ENCODE peak calls at places on chromosome 20, in eight cellular contexts. O is endothelial cell; K is AG09309; U is mucosa of descending colon; A is body of pancreas; Y is RWPE1; E is foreskin fibroblast; R is CD8-positive, alpha-beta T cell. C is an unnamed sample.

GRCh38 chr20:33894798-33895197 is 83.7 kb downstream of the CHMP4B start:
- DNase-seq in A (no peak), R (no peak), O (no peak), E (peak), U (no peak), Y (no peak), K (no peak), C (no peak)

GRCh38 chr20:51220293-51220706 is 197.4 kb upstream of the KCNG1 start:
- DNase-seq in K (no peak), E (peak), U (peak), A (peak), Y (peak), R (peak), O (peak), C (peak)

GRCh38 chr20:38680492-38681118 is 43.7 kb upstream of the SLC32A1 start:
- DNase-seq in O (peak), E (peak), K (no peak), R (no peak), A (no peak), Y (peak), U (no peak), C (no peak)

GRCh38 chr20:18034039-18034438 is 23.7 kb downstream of the OVOL2 start:
- DNase-seq in Y (no peak), O (no peak), A (no peak), E (no peak), U (no peak), R (no peak), K (no peak), C (no peak)

GRCh38 chr20:47825011-47825762 is 39.9 kb upstream of the SULF2 start:
- DNase-seq in R (no peak), A (no peak), K (no peak), U (no peak), E (no peak), O (no peak), Y (no peak), C (no peak)

GRCh38 chr20:61957961-61958715 is 107.5 kb downstream of the TAF4 start:
- DNase-seq in E (no peak), R (no peak), A (no peak), O (peak), U (no peak), Y (no peak), K (no peak), C (no peak)

GRCh38 chr20:5309971-5310370 is 6.8 kb downstream of the PROKR2 start:
- DNase-seq in Y (no peak), U (no peak), A (no peak), E (peak), R (no peak), K (no peak), O (no peak), C (no peak)

GRCh38 chr20:49028684-49029083 is 17.4 kb upstream of the CSE1L start:
- DNase-seq in K (peak), E (peak), O (no peak), A (no peak), Y (peak), R (no peak), U (no peak), C (no peak)

GRCh38 chr20:50518270-50518721 is 8.1 kb downstream of the PTPN1 start:
- DNase-seq in U (no peak), R (no peak), E (peak), K (no peak), A (no peak), Y (peak), O (no peak), C (no peak)

GRCh38 chr20:45355685-45356084 is 7.3 kb upstream of the SYS1 start:
- DNase-seq in R (no peak), O (no peak), A (no peak), Y (no peak), K (no peak), E (no peak), U (no peak), C (no peak)
- TF ChIP-seq CTCF in R (no peak), O (no peak), A (no peak), Y (no peak), K (no peak), E (no peak), U (no peak), C (no peak)

GRCh38 chr20:64150756-64151633 is 13.3 kb upstream of the MYT1 start:
- DNase-seq in A (no peak), Y (no peak), U (no peak), O (no peak), K (no peak), E (no peak), R (no peak), C (peak)
- TF ChIP-seq CTCF in A (no peak), Y (no peak), U (no peak), O (no peak), K (no peak), E (no peak), R (no peak), C (no peak)

DNA sequence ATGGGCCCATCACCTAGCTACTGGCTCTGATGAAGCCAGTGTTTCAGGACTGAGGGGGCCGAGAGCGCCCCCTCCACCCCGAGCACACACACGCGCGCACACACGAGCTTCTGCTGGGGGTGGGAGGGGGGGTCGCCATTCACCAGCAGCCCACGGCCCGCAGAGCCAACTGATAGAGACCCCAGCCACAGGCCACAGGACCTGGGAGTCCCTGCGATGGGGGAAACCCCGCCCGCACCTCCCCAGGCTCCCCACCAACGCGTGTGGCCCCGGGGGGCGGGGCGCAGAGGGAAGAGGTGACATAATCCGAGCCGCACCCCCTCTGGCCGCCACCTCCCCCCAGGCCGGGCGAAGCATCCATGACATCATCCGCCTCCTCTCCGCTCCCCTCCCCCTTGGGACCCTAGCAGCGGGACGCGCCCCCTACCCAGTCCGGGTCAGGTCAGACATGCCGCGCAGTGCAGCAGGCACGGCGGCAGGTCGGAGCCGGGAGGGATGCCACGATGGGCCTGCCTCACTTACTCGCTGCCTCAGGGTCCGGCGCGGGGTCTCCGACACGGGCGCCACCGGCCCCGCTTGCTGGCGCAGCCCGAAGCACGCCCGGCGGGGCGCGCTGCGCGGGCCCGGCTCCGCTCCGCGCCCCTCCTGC is at the start of gene LZTS3:
- DNase-seq in R (peak), O (peak), K (no peak), E (peak), U (peak), A (peak), Y (peak), C (peak)
- TF ChIP-seq CTCF in R (no peak), O (no peak), K (no peak), E (no peak), U (no peak), A (no peak), Y (no peak), C (no peak)

DNA sequence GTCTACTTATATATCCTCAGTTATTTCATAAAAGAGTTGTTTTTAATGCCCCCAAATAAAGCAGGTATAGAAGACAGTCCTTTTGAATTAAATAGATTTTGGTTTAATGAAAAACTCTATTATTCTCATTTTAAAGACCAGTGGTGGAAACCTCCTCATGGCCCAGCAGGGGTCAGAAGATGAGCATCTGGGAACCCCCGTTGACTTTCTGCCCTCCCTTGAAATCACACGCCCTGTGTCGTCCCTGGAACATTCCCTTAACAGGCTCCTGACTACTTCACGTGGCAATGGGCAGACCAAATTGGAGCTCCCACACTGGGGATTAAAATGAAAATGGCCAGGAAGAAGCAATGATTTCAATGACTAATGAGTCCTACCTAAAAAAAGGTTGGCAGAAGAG is 220.9 kb downstream of the KIF16B start:
- DNase-seq in U (no peak), A (no peak), E (no peak), Y (no peak), K (no peak), R (no peak), O (no peak), C (no peak)
- TF ChIP-seq CTCF in U (no peak), A (no peak), E (no peak), Y (no peak), K (no peak), R (no peak), O (no peak), C (no peak)

GRCh38 chr20:63483834-63484233 is 11.4 kb upstream of the KCNQ2 start:
- DNase-seq in A (no peak), O (no peak), R (no peak), E (no peak), Y (no peak), K (no peak), U (no peak), C (no peak)
- TF ChIP-seq CTCF in A (no peak), O (no peak), R (no peak), E (no peak), Y (no peak), K (no peak), U (no peak), C (no peak)

GRCh38 chr20:31859998-31860380 is 10.3 kb downstream of the DUSP15 start:
- DNase-seq in A (no peak), E (no peak), R (no peak), O (no peak), Y (no peak), K (no peak), U (no peak), C (no peak)

GRCh38 chr20:31860431-31861345 is 9.6 kb downstream of the DUSP15 start:
- DNase-seq in E (peak), O (no peak), R (no peak), K (no peak), A (peak), Y (peak), U (no peak), C (no peak)

GRCh38 chr20:31862157-31862470 is 8.2 kb downstream of the DUSP15 start:
- DNase-seq in Y (no peak), U (no peak), E (no peak), K (no peak), A (no peak), O (no peak), R (no peak), C (no peak)

GRCh38 chr20:31862506-31862905 is 7.8 kb downstream of the DUSP15 start:
- DNase-seq in Y (no peak), O (no peak), U (no peak), K (no peak), R (no peak), A (peak), E (no peak), C (no peak)

DNA sequence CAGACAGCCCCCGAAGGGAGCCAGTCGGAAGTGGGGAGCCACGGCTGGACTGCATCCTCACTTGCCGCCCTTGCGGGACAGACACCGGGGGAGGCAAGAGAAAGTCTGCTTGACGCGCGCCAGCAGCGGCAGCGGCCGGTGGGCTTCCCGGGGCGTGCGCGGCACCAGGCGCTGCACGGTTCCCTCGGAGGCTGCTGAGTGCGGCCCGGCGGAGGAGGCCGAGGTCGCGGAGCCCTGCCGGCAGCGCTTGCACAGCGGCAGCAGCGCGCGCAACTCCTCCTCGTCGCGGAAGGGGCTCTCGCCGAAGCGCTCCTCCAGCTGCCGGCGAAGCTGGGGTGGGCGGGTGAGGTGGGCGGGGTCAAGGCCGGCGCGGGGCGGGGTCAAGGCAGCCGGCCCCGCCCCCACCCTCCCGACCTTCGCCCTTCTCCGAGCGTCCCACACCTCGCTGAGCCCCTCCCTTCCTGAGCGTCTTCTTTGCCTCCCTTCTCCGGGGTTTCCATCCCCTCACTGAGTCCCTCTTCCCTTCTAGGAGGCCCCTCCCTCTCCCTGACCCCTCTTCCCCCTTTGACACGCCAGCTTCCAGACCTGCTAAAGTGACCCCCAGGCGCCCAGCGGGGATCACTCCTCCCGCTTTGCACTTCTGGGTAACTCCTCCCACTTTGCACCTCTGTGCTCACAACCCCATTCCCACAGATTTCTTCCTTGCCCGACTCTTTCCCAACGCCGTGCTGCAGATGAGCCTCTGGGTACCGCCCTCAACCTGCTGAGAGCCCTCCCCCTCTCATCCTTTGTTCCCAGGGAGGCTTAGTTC is 8.8 kb downstream of the DUSP15 start:
- DNase-seq in O (peak), K (no peak), R (peak), U (peak), A (peak), E (peak), Y (peak), C (peak)
- TF ChIP-seq CTCF in O (no peak), K (no peak), R (no peak), U (no peak), A (no peak), E (no peak), Y (no peak), C (no peak)

DNA sequence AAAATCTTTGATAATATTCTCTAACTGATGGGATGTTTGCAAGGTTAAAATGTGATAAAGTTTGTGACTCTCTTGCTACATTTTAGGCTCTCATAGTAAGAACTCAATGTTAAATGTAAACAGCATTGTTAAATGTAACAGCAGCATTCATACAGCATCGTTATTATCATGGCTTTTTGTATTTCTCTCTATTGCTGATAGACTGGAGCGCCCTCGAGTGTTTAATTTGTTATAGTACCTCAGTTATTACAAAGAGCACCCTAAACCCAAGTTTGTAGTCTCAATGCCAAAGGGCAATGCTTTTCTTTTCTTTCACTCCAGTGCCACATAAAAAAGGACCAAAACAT is 14.9 kb upstream of the TTPAL start:
- DNase-seq in O (peak), E (peak), U (no peak), A (no peak), Y (peak), R (no peak), K (no peak), C (no peak)
- TF ChIP-seq CTCF in O (no peak), E (peak), U (no peak), A (peak), Y (peak), R (peak), K (peak), C (peak)

C was measured in lower lobe of right lung.